ENCODE peak calls at places on chromosomes 2 and 18, in nine cellular contexts. V, F, G, A, B, W, H, M and Z are unnamed samples.

GRCh38 chr2:105344704-105345345 is 7.5 kb downstream of the C2orf49 start:
- DNase-seq in V (no peak), F (no peak), G (no peak), A (no peak), B (no peak), W (no peak), H (no peak), M (peak), Z (peak)

GRCh38 chr18:36808681-36809080 is 20.1 kb downstream of the TPGS2 start:
- DNase-seq in V (no peak), F (no peak), G (no peak), A (no peak), B (no peak), W (no peak), H (no peak), M (no peak), Z (no peak)

GRCh38 chr2:222572761-222573174 is 83.1 kb downstream of the FARSB start:
- DNase-seq in V (no peak), F (no peak), G (peak), A (no peak), B (no peak), W (no peak), H (no peak), M (no peak), Z (peak)

GRCh38 chr2:38123862-38124261 is 47.9 kb upstream of the CYP1B1 start:
- DNase-seq in V (no peak), F (no peak), G (no peak), A (no peak), B (no peak), W (no peak), H (no peak), M (no peak), Z (no peak)

GRCh38 chr2:186105016-186105415 is 366.4 kb downstream of the FSIP2 start:
- DNase-seq in V (no peak), F (no peak), G (no peak), A (no peak), B (no peak), W (no peak), H (no peak), M (no peak), Z (no peak)

GRCh38 chr2:235702186-235702585 is 208.3 kb downstream of the AGAP1 start:
- DNase-seq in V (no peak), F (no peak), G (no peak), A (no peak), B (no peak), W (no peak), H (no peak), M (no peak), Z (no peak)

GRCh38 chr2:188227713-188228112 is 64.0 kb upstream of the GULP1 start:
- DNase-seq in V (no peak), F (no peak), G (no peak), A (no peak), B (no peak), W (no peak), H (no peak), M (no peak), Z (no peak)

GRCh38 chr2:233816334-233816733 is 38.0 kb downstream of the HJURP start:
- DNase-seq in V (no peak), F (no peak), G (no peak), A (no peak), B (no peak), W (no peak), H (no peak), M (no peak), Z (no peak)

GRCh38 chr2:124267821-124268220 is 242.7 kb downstream of the CNTNAP5 start:
- DNase-seq in V (no peak), F (no peak), G (peak), A (no peak), B (no peak), W (no peak), H (no peak), M (no peak), Z (no peak)

GRCh38 chr2:209389124-209389523 is 34.7 kb upstream of the MAP2 start:
- DNase-seq in V (no peak), F (no peak), G (no peak), A (no peak), B (no peak), W (no peak), H (no peak), M (peak), Z (no peak)

GRCh38 chr2:45585267-45585861 is 25.7 kb downstream of the SRBD1 start:
- DNase-seq in V (no peak), F (no peak), G (peak), A (no peak), B (no peak), W (no peak), H (no peak), M (peak), Z (peak)

GRCh38 chr2:8024506-8024905 is 657.4 kb upstream of the ID2 start:
- DNase-seq in V (no peak), F (no peak), G (no peak), A (no peak), B (no peak), W (no peak), H (no peak), M (peak), Z (no peak)

GRCh38 chr2:79960726-79961049 is 343.9 kb downstream of the LRRTM1 start:
- DNase-seq in V (no peak), F (no peak), G (no peak), A (no peak), B (no peak), W (no peak), H (no peak), M (no peak), Z (no peak)

GRCh38 chr18:66749030-66749429 is 145.1 kb upstream of the CDH19 start:
- DNase-seq in V (no peak), F (no peak), G (peak), A (no peak), B (no peak), W (no peak), H (no peak), M (peak), Z (peak)

GRCh38 chr2:212974692-212975091 is 176.7 kb downstream of the IKZF2 start:
- DNase-seq in V (no peak), F (peak), G (no peak), A (no peak), B (no peak), W (no peak), H (no peak), M (no peak), Z (no peak)

GRCh38 chr2:225040862-225041209 is 1.4 kb downstream of the DOCK10 start:
- DNase-seq in V (peak), F (no peak), G (peak), A (no peak), B (no peak), W (no peak), H (no peak), M (peak), Z (peak)

GRCh38 chr2:53695586-53695985 is 72.0 kb upstream of the CHAC2 start:
- DNase-seq in V (no peak), F (no peak), G (no peak), A (no peak), B (no peak), W (no peak), H (no peak), M (no peak), Z (no peak)

GRCh38 chr2:55618025-55618648 is 715 bp upstream of the PPP4R3B start:
- DNase-seq in V (no peak), F (no peak), G (no peak), A (no peak), B (no peak), W (no peak), H (no peak), M (no peak), Z (no peak)

GRCh38 chr2:602571-603366 is 74.4 kb downstream of the TMEM18 start:
- DNase-seq in V (no peak), F (no peak), G (no peak), A (no peak), B (no peak), W (peak), H (no peak), M (no peak), Z (no peak)

GRCh38 chr2:105576440-105577241 is 168.1 kb upstream of the NCK2 start:
- DNase-seq in V (no peak), F (no peak), G (peak), A (no peak), B (no peak), W (no peak), H (no peak), M (peak), Z (peak)

GRCh38 chr2:188295067-188295685 is 3.5 kb downstream of the GULP1 start:
- DNase-seq in V (no peak), F (no peak), G (no peak), A (no peak), B (no peak), W (no peak), H (no peak), M (no peak), Z (no peak)

GRCh38 chr2:144943986-144944385 is 424.1 kb upstream of the ZEB2 start:
- DNase-seq in V (no peak), F (no peak), G (peak), A (no peak), B (no peak), W (no peak), H (no peak), M (no peak), Z (peak)